ENCODE peak calls at places on chromosomes 1 and 21, in ten cellular contexts. One of them, this sample, is unnamed.
A peak's percentile ranks its signal among the peaks of the same experiment; 100 is the strongest.

GRCh38 chr1:45493116-45493697 is 2.2 kb upstream of the TESK2 start:
- DNase-seq in CD8-positive, alpha-beta T cell: peak; percentile 34
- DNase-seq in stimulated activated naive CD4-positive, alpha-beta T cell: peak; percentile 8
- DNase-seq in globus pallidus: peak; percentile 72
- DNase-seq in hepatic stellate cell: peak; percentile 62
- DNase-seq in thyroid gland: peak; percentile 57
- DNase-seq in psoas muscle: no peak
- DNase-seq in GM13977: peak; percentile 74
- DNase-seq in H4: peak; percentile 63
- DNase-seq in effector CD4-positive, alpha-beta T cell: peak; percentile 53
- DNase-seq in this sample: peak; percentile 78

GRCh38 chr1:29713857-29714256 is 477.5 kb downstream of the PTPRU start:
- DNase-seq in CD8-positive, alpha-beta T cell: no peak
- DNase-seq in stimulated activated naive CD4-positive, alpha-beta T cell: no peak
- DNase-seq in globus pallidus: no peak
- DNase-seq in hepatic stellate cell: no peak
- DNase-seq in thyroid gland: no peak
- DNase-seq in psoas muscle: no peak
- DNase-seq in GM13977: no peak
- DNase-seq in H4: peak; percentile 26
- DNase-seq in effector CD4-positive, alpha-beta T cell: no peak
- DNase-seq in this sample: no peak

GRCh38 chr1:11134352-11135266 is 34.9 kb upstream of the EXOSC10 start:
- DNase-seq in CD8-positive, alpha-beta T cell: no peak
- DNase-seq in stimulated activated naive CD4-positive, alpha-beta T cell: no peak
- DNase-seq in globus pallidus: no peak
- DNase-seq in hepatic stellate cell: peak; percentile 57
- DNase-seq in thyroid gland: peak; percentile 5
- DNase-seq in psoas muscle: peak; percentile 58
- DNase-seq in GM13977: no peak
- DNase-seq in H4: no peak
- DNase-seq in effector CD4-positive, alpha-beta T cell: no peak
- DNase-seq in this sample: no peak

GRCh38 chr1:78760858-78761257 is 111.2 kb downstream of the IFI44 start:
- DNase-seq in CD8-positive, alpha-beta T cell: no peak
- DNase-seq in stimulated activated naive CD4-positive, alpha-beta T cell: no peak
- DNase-seq in globus pallidus: no peak
- DNase-seq in hepatic stellate cell: peak; percentile 1
- DNase-seq in thyroid gland: no peak
- DNase-seq in psoas muscle: no peak
- DNase-seq in GM13977: no peak
- DNase-seq in H4: no peak
- DNase-seq in effector CD4-positive, alpha-beta T cell: no peak
- DNase-seq in this sample: no peak

GRCh38 chr21:46189213-46189958 is 5.1 kb upstream of the SPATC1L start:
- DNase-seq in CD8-positive, alpha-beta T cell: no peak
- DNase-seq in stimulated activated naive CD4-positive, alpha-beta T cell: no peak
- DNase-seq in globus pallidus: peak; percentile 38
- DNase-seq in hepatic stellate cell: peak; percentile 67
- DNase-seq in thyroid gland: no peak
- DNase-seq in psoas muscle: peak; percentile 41
- DNase-seq in GM13977: no peak
- DNase-seq in H4: peak; percentile 6
- DNase-seq in effector CD4-positive, alpha-beta T cell: no peak
- DNase-seq in this sample: peak; percentile 17

GRCh38 chr1:6603424-6603850 is 768 bp upstream of the KLHL21 start:
- DNase-seq in CD8-positive, alpha-beta T cell: peak; percentile 43
- DNase-seq in stimulated activated naive CD4-positive, alpha-beta T cell: peak; percentile 49
- DNase-seq in globus pallidus: no peak
- DNase-seq in hepatic stellate cell: peak; percentile 57
- DNase-seq in thyroid gland: peak; percentile 62
- DNase-seq in psoas muscle: peak; percentile 87
- DNase-seq in GM13977: no peak
- DNase-seq in H4: no peak
- DNase-seq in effector CD4-positive, alpha-beta T cell: peak; percentile 33
- DNase-seq in this sample: no peak

GRCh38 chr1:84223751-84224432 is 77.6 kb upstream of the SAMD13 start:
- DNase-seq in CD8-positive, alpha-beta T cell: no peak
- DNase-seq in stimulated activated naive CD4-positive, alpha-beta T cell: no peak
- DNase-seq in globus pallidus: no peak
- DNase-seq in hepatic stellate cell: no peak
- DNase-seq in thyroid gland: no peak
- DNase-seq in psoas muscle: no peak
- DNase-seq in GM13977: no peak
- DNase-seq in H4: no peak
- DNase-seq in effector CD4-positive, alpha-beta T cell: no peak
- DNase-seq in this sample: no peak

GRCh38 chr1:201740086-201740541 is 88.8 kb upstream of the IPO9 start:
- DNase-seq in CD8-positive, alpha-beta T cell: no peak
- DNase-seq in stimulated activated naive CD4-positive, alpha-beta T cell: no peak
- DNase-seq in globus pallidus: no peak
- DNase-seq in hepatic stellate cell: no peak
- DNase-seq in thyroid gland: no peak
- DNase-seq in psoas muscle: no peak
- DNase-seq in GM13977: no peak
- DNase-seq in H4: no peak
- DNase-seq in effector CD4-positive, alpha-beta T cell: no peak
- DNase-seq in this sample: no peak

GRCh38 chr1:2391034-2391384 is 345 bp downstream of the MORN1 start:
- DNase-seq in CD8-positive, alpha-beta T cell: no peak
- DNase-seq in stimulated activated naive CD4-positive, alpha-beta T cell: no peak
- DNase-seq in globus pallidus: no peak
- DNase-seq in hepatic stellate cell: peak; percentile 72
- DNase-seq in thyroid gland: peak; percentile 53
- DNase-seq in psoas muscle: peak; percentile 59
- DNase-seq in GM13977: peak; percentile 69
- DNase-seq in H4: no peak
- DNase-seq in effector CD4-positive, alpha-beta T cell: no peak
- DNase-seq in this sample: no peak